ENCODE peak calls at places on chromosomes 11 and 22, in nine cellular contexts. One of them, this sample, is unnamed.

GRCh38 chr22:33188316-33188715 is 130.1 kb upstream of the SYN3 start:
- DNase-seq in RPMI8226: no peak
- DNase-seq in MG63: no peak
- DNase-seq in astrocyte of the hippocampus: peak
- DNase-seq in mucosa of descending colon: no peak
- DNase-seq in thoracic aorta: no peak
- DNase-seq in frontal cortex: no peak
- DNase-seq in endothelial cell: no peak
- DNase-seq in naive B cell: no peak
- DNase-seq in this sample: no peak

GRCh38 chr22:27825174-27825573 is 23.6 kb upstream of the MN1 start:
- DNase-seq in RPMI8226: no peak
- DNase-seq in MG63: no peak
- DNase-seq in astrocyte of the hippocampus: no peak
- DNase-seq in mucosa of descending colon: peak
- DNase-seq in thoracic aorta: no peak
- DNase-seq in frontal cortex: no peak
- DNase-seq in endothelial cell: no peak
- DNase-seq in naive B cell: no peak
- DNase-seq in this sample: no peak

GRCh38 chr11:64849600-64850356 is 5.3 kb upstream of the CDC42BPG start:
- DNase-seq in RPMI8226: no peak
- DNase-seq in MG63: peak
- DNase-seq in astrocyte of the hippocampus: no peak
- DNase-seq in mucosa of descending colon: no peak
- DNase-seq in thoracic aorta: no peak
- DNase-seq in frontal cortex: no peak
- DNase-seq in endothelial cell: no peak
- DNase-seq in naive B cell: no peak
- DNase-seq in this sample: no peak

GRCh38 chr22:36744791-36745190 is 31.1 kb downstream of the IFT27 start:
- DNase-seq in RPMI8226: no peak
- DNase-seq in MG63: no peak
- DNase-seq in astrocyte of the hippocampus: no peak
- DNase-seq in mucosa of descending colon: no peak
- DNase-seq in thoracic aorta: no peak
- DNase-seq in frontal cortex: no peak
- DNase-seq in endothelial cell: no peak
- DNase-seq in naive B cell: no peak
- DNase-seq in this sample: no peak

GRCh38 chr22:50314455-50315288 is 7.2 kb upstream of the PLXNB2 start:
- DNase-seq in RPMI8226: peak
- DNase-seq in MG63: no peak
- DNase-seq in astrocyte of the hippocampus: no peak
- DNase-seq in mucosa of descending colon: peak
- DNase-seq in thoracic aorta: no peak
- DNase-seq in frontal cortex: no peak
- DNase-seq in endothelial cell: no peak
- DNase-seq in naive B cell: peak
- DNase-seq in this sample: peak

GRCh38 chr11:117396970-117397369 is 69.3 kb downstream of the CEP164 start:
- DNase-seq in RPMI8226: no peak
- DNase-seq in MG63: no peak
- DNase-seq in astrocyte of the hippocampus: no peak
- DNase-seq in mucosa of descending colon: no peak
- DNase-seq in thoracic aorta: no peak
- DNase-seq in frontal cortex: peak
- DNase-seq in endothelial cell: no peak
- DNase-seq in naive B cell: no peak
- DNase-seq in this sample: no peak

GRCh38 chr11:47943721-47944554 is 36.4 kb upstream of the PTPRJ start:
- DNase-seq in RPMI8226: no peak
- DNase-seq in MG63: no peak
- DNase-seq in astrocyte of the hippocampus: peak
- DNase-seq in mucosa of descending colon: no peak
- DNase-seq in thoracic aorta: no peak
- DNase-seq in frontal cortex: no peak
- DNase-seq in endothelial cell: no peak
- DNase-seq in naive B cell: no peak
- DNase-seq in this sample: no peak

GRCh38 chr22:25021976-25022711 is 69.6 kb downstream of the KIAA1671 start:
- DNase-seq in RPMI8226: no peak
- DNase-seq in MG63: no peak
- DNase-seq in astrocyte of the hippocampus: no peak
- DNase-seq in mucosa of descending colon: no peak
- DNase-seq in thoracic aorta: no peak
- DNase-seq in frontal cortex: no peak
- DNase-seq in endothelial cell: no peak
- DNase-seq in naive B cell: no peak
- DNase-seq in this sample: no peak

This sample was measured in colonic mucosa.